ENCODE peak calls at places on chromosome 4, in eight cellular contexts. D, Z, U, V, Q, H, C and B are unnamed samples.

GRCh38 chr4:122331195-122331594 is 47.6 kb upstream of the ADAD1 start:
- DNase-seq in U (no peak), H (no peak), C (no peak), Q (no peak), D (no peak), V (no peak), Z (no peak), B (no peak)

GRCh38 chr4:141158219-141158618 is 24.9 kb upstream of the RNF150 start:
- DNase-seq in D (no peak), H (no peak), V (no peak), Q (peak; percentile 25), Z (peak; percentile 36), U (no peak), C (no peak), B (no peak)

GRCh38 chr4:47519239-47519883 is 34.3 kb downstream of the ATP10D start:
- DNase-seq in C (no peak), H (no peak), Q (no peak), V (no peak), Z (no peak), U (no peak), D (no peak), B (no peak)

GRCh38 chr4:141177171-141177570 is 43.5 kb upstream of the ZNF330 start:
- DNase-seq in Z (no peak), C (no peak), U (no peak), H (no peak), Q (no peak), D (no peak), V (no peak), B (no peak)

GRCh38 chr4:168887809-168888208 is 122.2 kb downstream of the CBR4 start:
- DNase-seq in Z (no peak), C (no peak), Q (no peak), V (no peak), H (no peak), D (no peak), U (no peak), B (no peak)

GRCh38 chr4:2923678-2924173 is 39.5 kb downstream of the NOP14 start:
- DNase-seq in D (no peak), V (no peak), C (peak; percentile 54), Q (no peak), H (peak; percentile 14), U (peak; percentile 40), Z (no peak), B (no peak)

GRCh38 chr4:4803216-4803903 is 56.1 kb upstream of the MSX1 start:
- DNase-seq in V (no peak), Z (no peak), Q (no peak), C (no peak), D (no peak), H (no peak), U (no peak), B (no peak)

GRCh38 chr4:11543710-11544109 is 115.0 kb upstream of the HS3ST1 start:
- DNase-seq in V (no peak), D (no peak), H (no peak), U (no peak), Q (no peak), Z (peak; percentile 62), C (no peak), B (peak; percentile 77)

GRCh38 chr4:6339818-6340445 is 70.3 kb downstream of the WFS1 start:
- DNase-seq in D (no peak), V (no peak), H (no peak), Z (no peak), U (peak; percentile 26), Q (no peak), C (no peak), B (no peak)

GRCh38 chr4:105895324-105895608 is at the start of gene NPNT:
- DNase-seq in D (peak; percentile 44), U (no peak), H (no peak), Z (no peak), V (no peak), C (no peak), Q (no peak), B (no peak)

DNA sequence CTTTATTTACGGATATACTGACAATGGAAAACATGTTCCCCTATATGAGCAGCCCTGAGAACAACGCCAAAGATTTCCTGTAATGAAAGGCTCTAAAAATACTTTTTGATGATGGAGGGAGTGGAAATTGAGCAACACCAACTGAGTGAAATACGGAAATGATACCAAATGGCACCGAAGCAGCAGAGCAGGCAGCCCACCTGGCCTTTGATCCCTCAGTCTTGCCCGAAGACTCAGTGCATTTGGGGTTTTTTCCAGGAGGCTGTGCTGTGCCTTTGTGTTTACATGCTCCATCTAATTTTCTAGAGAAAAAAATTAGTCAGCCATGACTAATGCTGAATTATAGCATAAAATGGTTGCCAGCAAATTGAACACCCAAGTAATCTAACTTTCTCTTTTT is 169.9 kb upstream of the RBPJ start:
- DNase-seq in Q (no peak), C (no peak), U (no peak), Z (peak; percentile 42), D (no peak), V (no peak), H (no peak), B (no peak)
- H3K4me3 ChIP-seq in Q (no peak overlapping the region), C (no peak overlapping the region), U (no peak overlapping the region), Z (no peak overlapping the region), D (no peak overlapping the region), V (no peak overlapping the region), H (no peak overlapping the region), B (no peak overlapping the region)

DNA sequence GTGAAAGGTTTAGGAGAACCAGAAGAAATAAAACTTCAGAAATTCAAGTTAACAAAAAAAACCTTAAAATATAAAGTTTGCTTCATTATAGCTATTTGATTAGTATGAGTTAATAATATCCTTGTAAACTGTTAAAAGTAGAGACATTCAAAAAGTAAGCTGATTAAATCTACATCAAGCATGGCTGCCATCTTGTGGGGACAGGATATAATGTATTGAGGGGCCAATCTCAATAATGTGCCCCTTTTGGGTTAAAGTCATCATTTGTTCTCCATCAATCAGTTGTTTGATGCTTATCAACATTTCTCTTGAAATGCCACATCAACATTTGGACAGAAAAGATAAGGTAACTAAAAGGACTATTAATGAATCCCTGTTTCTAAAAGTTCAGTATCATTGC is 4.6 kb upstream of the GRID2 start:
- DNase-seq in Q (no peak), D (no peak), H (no peak), U (no peak), Z (peak; percentile 18), V (no peak), C (no peak), B (no peak)
- TF ChIP-seq CTCF in Q (no peak), D (no peak), H (no peak), U (no peak), Z (peak; percentile 39), V (peak; percentile 53), C (no peak), B (peak; percentile 33)

GRCh38 chr4:154417358-154417673 is 74.3 kb downstream of the DCHS2 start:
- DNase-seq in Z (no peak), D (no peak), Q (no peak), C (no peak), V (no peak), H (no peak), U (no peak), B (no peak)
- H3K4me3 ChIP-seq in Z (no peak overlapping the region), D (no peak overlapping the region), Q (no peak overlapping the region), C (no peak overlapping the region), V (no peak overlapping the region), H (peak overlapping the region; percentile 41), U (no peak overlapping the region), B (peak overlapping the region; percentile 66)

GRCh38 chr4:118033148-118034060 is 882 bp upstream of the NDST3 start:
- DNase-seq in U (peak; percentile 62), Q (no peak), Z (peak; percentile 48), C (peak; percentile 77), D (peak; percentile 69), H (no peak), V (no peak), B (no peak)

GRCh38 chr4:118036336-118036735 is 2.0 kb downstream of the NDST3 start:
- DNase-seq in V (no peak), D (no peak), C (no peak), Q (no peak), U (no peak), Z (no peak), H (no peak), B (no peak)

GRCh38 chr4:118032691-118033090 is 1.6 kb upstream of the NDST3 start:
- DNase-seq in H (no peak), C (no peak), Z (peak; percentile 46), V (no peak), Q (no peak), U (no peak), D (no peak), B (no peak)

GRCh38 chr4:118035309-118035708 is 1.0 kb downstream of the NDST3 start:
- DNase-seq in C (no peak), D (no peak), H (no peak), V (no peak), U (no peak), Q (no peak), Z (no peak), B (no peak)

DNA sequence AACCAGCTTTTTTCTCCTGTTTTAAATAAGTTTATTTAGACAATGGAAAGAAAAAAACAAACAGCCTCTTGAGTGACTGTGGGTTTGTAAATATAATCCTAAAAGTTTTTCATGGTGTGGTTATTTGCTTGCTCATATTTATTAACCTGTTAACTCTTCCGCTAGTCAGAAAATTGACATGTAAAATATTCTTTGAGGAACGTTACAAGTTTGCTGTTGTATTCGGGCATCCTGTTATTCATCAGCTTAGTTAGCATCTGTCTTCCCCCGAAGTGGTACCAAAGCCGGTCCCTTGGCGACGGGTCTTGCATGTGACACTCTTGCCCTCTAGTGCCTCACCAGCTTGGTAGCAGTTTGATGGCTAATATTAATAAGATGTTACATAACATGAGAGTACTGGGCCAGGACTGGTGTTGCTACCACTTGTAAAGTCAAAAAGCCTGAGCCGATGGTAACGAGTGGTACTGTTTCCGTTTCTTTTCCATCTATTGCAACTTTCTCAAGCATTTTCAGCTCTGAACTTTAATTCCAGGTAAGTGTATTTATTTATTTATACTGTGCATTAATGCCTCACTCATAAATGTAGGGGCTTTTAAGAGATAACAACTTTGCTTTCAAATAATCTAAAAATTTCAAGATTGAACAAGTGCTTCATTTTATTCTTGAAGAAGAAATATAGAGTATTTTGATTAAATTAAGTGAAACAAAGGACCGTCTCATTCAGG is at the start of gene NDST3:
- DNase-seq in Z (peak; percentile 77), U (peak; percentile 64), D (peak; percentile 39), Q (no peak), C (peak; percentile 68), H (peak; percentile 26), V (no peak), B (no peak)
- TF ChIP-seq CTCF in Z (peak; percentile 71), U (peak; percentile 16), D (no peak), Q (peak; percentile 19), C (peak; percentile 34), H (no peak), V (peak; percentile 15), B (peak; percentile 71)